ENCODE peak calls at places on chromosomes 13 and 19, in seven cellular contexts. Y is cardiac fibroblast, R is fibroblast of mammary gland, B is endodermal cell, X is NB4, W is fibroblast of lung, S is GM12864. K is an unnamed sample.

GRCh38 chr13:78437781-78438180 is 165.6 kb downstream of the POU4F1 start:
- DNase-seq in Y (no peak), R (no peak), B (no peak), X (no peak), W (no peak), S (no peak), K (no peak)

GRCh38 chr19:42267644-42268141 is 1.4 kb upstream of the CIC start:
- DNase-seq in Y (no peak), R (no peak), B (no peak), X (no peak), W (no peak), S (no peak), K (no peak)

GRCh38 chr19:11247391-11247790 is 8.0 kb downstream of the ANGPTL8 start:
- DNase-seq in Y (peak), R (peak), B (no peak), X (no peak), W (peak), S (no peak), K (no peak)

GRCh38 chr13:25420161-25420560 is 48.4 kb downstream of the ATP8A2 start:
- DNase-seq in Y (no peak), R (no peak), B (no peak), X (no peak), W (no peak), S (no peak), K (no peak)

GRCh38 chr19:41264581-41265375 is 606 bp downstream of the HNRNPUL1 start:
- DNase-seq in Y (peak), R (peak), B (peak), X (peak), W (peak), S (peak), K (peak)

GRCh38 chr13:98468929-98469328 is 108.0 kb downstream of the STK24 start:
- DNase-seq in Y (no peak), R (no peak), B (no peak), X (no peak), W (no peak), S (no peak), K (no peak)

GRCh38 chr13:110989331-110989730 is 74.5 kb upstream of the ANKRD10 start:
- DNase-seq in Y (no peak), R (peak), B (no peak), X (no peak), W (peak), S (no peak), K (no peak)

GRCh38 chr19:7355151-7355845 is 6.6 kb downstream of the ARHGEF18 start:
- DNase-seq in Y (peak), R (peak), B (no peak), X (no peak), W (peak), S (no peak), K (no peak)

GRCh38 chr19:54254195-54254906 is 2.7 kb downstream of the LILRB5 start:
- DNase-seq in Y (no peak), R (no peak), B (peak), X (no peak), W (no peak), S (no peak), K (no peak)

GRCh38 chr13:32191452-32191998 is 123.6 kb downstream of the ZAR1L start:
- DNase-seq in Y (no peak), R (no peak), B (no peak), X (no peak), W (no peak), S (no peak), K (no peak)

GRCh38 chr13:20814224-20814910 is 40.6 kb upstream of the EEF1AKMT1 start:
- DNase-seq in Y (peak), R (peak), B (no peak), X (no peak), W (peak), S (no peak), K (no peak)

GRCh38 chr19:343941-344624 is 513 bp downstream of the MIER2 start:
- DNase-seq in Y (peak), R (no peak), B (peak), X (no peak), W (peak), S (no peak), K (no peak)

GRCh38 chr13:87120476-87120875 is 550.7 kb upstream of the SLITRK5 start:
- DNase-seq in Y (no peak), R (peak), B (no peak), X (no peak), W (peak), S (no peak), K (no peak)

GRCh38 chr13:98189841-98190505 is 12.9 kb upstream of the RNF113B start:
- DNase-seq in Y (no peak), R (no peak), B (no peak), X (peak), W (no peak), S (no peak), K (no peak)

GRCh38 chr13:99316224-99316623 is 9.0 kb upstream of the GPR183 start:
- DNase-seq in Y (no peak), R (no peak), B (no peak), X (no peak), W (no peak), S (no peak), K (no peak)

GRCh38 chr13:73304442-73304841 is 245.6 kb downstream of the KLF5 start:
- DNase-seq in Y (no peak), R (no peak), B (no peak), X (no peak), W (no peak), S (no peak), K (no peak)

GRCh38 chr19:20287070-20287469 is 120.1 kb downstream of the ZNF486 start:
- DNase-seq in Y (no peak), R (no peak), B (no peak), X (no peak), W (no peak), S (no peak), K (no peak)

GRCh38 chr13:63075126-63075525 is 1659.5 kb upstream of the PCDH20 start:
- DNase-seq in Y (no peak), R (no peak), B (no peak), X (no peak), W (no peak), S (no peak), K (no peak)

GRCh38 chr19:415292-415691 is 6.3 kb upstream of the C2CD4C start:
- DNase-seq in Y (no peak), R (no peak), B (no peak), X (no peak), W (no peak), S (no peak), K (no peak)

GRCh38 chr13:63305641-63306133 is 1890.0 kb upstream of the PCDH20 start:
- DNase-seq in Y (no peak), R (no peak), B (no peak), X (no peak), W (no peak), S (no peak), K (no peak)

GRCh38 chr13:40186636-40187323 is 479.7 kb downstream of the FOXO1 start:
- DNase-seq in Y (no peak), R (no peak), B (no peak), X (no peak), W (no peak), S (no peak), K (peak)

GRCh38 chr13:30125422-30126073 is 181.8 kb downstream of the KATNAL1 start:
- DNase-seq in Y (peak), R (peak), B (no peak), X (no peak), W (peak), S (no peak), K (no peak)

GRCh38 chr13:46553886-46554855 is 1.2 kb downstream of the LRCH1 start:
- DNase-seq in Y (peak), R (peak), B (peak), X (peak), W (peak), S (no peak), K (peak)
- TF ChIP-seq CTCF in Y (peak), R (peak), B (peak), X (peak), W (peak), S (peak), K (no peak)

DNA sequence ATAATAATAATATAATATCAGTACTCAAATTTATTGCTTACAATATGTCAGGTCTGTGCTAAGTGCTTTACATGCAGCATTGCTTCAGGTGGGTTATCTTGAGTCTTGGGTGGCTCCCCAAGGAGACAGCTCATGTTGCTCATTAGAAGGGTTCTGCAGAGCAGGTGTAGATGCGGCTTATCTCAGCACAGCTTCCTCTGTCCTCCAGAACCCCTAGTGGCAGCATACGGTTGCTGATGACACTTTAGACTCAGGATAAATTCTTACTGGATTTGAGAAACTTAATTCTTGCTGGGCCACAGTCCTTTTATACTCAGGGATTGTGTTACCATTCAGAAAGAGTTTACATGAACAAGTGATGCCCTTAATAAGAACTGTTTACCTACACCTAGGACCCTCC is 8.9 kb downstream of the COG3 start:
- DNase-seq in Y (no peak), R (no peak), B (peak), X (peak), W (no peak), S (no peak), K (peak)
- TF ChIP-seq CTCF in Y (peak), R (no peak), B (peak), X (peak), W (no peak), S (peak), K (peak)

GRCh38 chr19:1849999-1850398 is 1.7 kb upstream of the REXO1 start:
- DNase-seq in Y (no peak), R (no peak), B (no peak), X (no peak), W (no peak), S (no peak), K (no peak)

GRCh38 chr19:1852729-1853128 is 4.4 kb upstream of the REXO1 start:
- DNase-seq in Y (no peak), R (no peak), B (no peak), X (no peak), W (no peak), S (no peak), K (no peak)

GRCh38 chr19:1852294-1852646 is 4.0 kb upstream of the REXO1 start:
- DNase-seq in Y (no peak), R (no peak), B (no peak), X (no peak), W (no peak), S (no peak), K (peak)

GRCh38 chr19:1851581-1852293 is 3.5 kb upstream of the REXO1 start:
- DNase-seq in Y (no peak), R (no peak), B (no peak), X (no peak), W (no peak), S (no peak), K (peak)

GRCh38 chr19:1850809-1851544 is 2.7 kb upstream of the REXO1 start:
- DNase-seq in Y (no peak), R (no peak), B (peak), X (no peak), W (no peak), S (no peak), K (no peak)
- TF ChIP-seq CTCF in Y (peak), R (peak), B (peak), X (no peak), W (no peak), S (peak), K (no peak)

DNA sequence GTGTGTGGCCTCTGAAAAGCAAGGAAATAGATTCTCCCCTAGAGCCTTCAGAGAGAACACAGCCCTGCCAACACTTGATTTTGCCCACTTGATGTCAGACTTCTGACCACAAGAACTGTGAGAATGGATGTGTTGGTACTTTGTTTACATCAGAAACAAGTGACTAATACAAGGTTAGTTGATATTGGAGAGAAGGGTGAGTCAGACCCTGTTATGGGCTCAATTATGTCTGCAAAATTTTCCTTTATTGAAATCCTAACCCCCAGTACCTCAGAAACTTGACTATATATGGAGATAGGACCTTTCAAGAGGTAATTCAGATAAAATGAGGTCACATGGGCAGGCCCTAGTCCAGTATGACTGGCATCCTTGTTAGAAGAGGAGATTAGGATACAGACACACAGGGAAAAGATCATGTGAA is 226.7 kb downstream of the RFC3 start:
- DNase-seq in Y (peak), R (peak), B (no peak), X (no peak), W (peak), S (no peak), K (no peak)
- TF ChIP-seq CTCF in Y (no peak), R (no peak), B (no peak), X (no peak), W (no peak), S (no peak), K (no peak)

GRCh38 chr19:23563326-23563725 is 123.7 kb downstream of the ZNF675 start:
- DNase-seq in Y (no peak), R (no peak), B (no peak), X (no peak), W (no peak), S (no peak), K (no peak)

GRCh38 chr19:23557381-23557780 is 129.6 kb downstream of the ZNF675 start:
- DNase-seq in Y (no peak), R (no peak), B (no peak), X (no peak), W (no peak), S (no peak), K (no peak)

GRCh38 chr19:23558541-23558940 is 128.5 kb downstream of the ZNF675 start:
- DNase-seq in Y (no peak), R (no peak), B (no peak), X (no peak), W (no peak), S (no peak), K (no peak)

GRCh38 chr19:23561341-23561740 is 125.7 kb downstream of the ZNF675 start:
- DNase-seq in Y (no peak), R (no peak), B (no peak), X (no peak), W (no peak), S (no peak), K (no peak)

DNA sequence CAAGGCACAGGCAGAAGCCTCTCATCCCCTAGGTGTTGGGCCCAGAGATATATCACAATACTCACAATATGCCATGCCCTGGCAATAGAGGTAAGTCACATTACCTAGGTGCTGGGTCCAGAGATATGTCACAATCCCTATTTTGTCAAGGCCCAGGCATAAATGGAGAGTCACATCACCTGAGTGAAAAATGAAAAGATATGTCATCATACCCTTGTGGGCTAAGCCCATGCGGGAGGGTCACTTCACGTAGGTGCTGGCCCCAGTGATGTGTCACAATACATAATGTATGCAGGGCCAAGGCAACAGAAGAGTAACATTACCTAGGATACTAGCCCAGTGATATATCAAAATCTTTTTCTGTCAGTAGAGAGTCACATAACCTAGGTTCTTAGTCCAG is 127.0 kb downstream of the ZNF675 start:
- DNase-seq in Y (no peak), R (no peak), B (no peak), X (no peak), W (no peak), S (no peak), K (no peak)
- TF ChIP-seq CTCF in Y (no peak), R (no peak), B (no peak), X (no peak), W (no peak), S (no peak), K (no peak)

DNA sequence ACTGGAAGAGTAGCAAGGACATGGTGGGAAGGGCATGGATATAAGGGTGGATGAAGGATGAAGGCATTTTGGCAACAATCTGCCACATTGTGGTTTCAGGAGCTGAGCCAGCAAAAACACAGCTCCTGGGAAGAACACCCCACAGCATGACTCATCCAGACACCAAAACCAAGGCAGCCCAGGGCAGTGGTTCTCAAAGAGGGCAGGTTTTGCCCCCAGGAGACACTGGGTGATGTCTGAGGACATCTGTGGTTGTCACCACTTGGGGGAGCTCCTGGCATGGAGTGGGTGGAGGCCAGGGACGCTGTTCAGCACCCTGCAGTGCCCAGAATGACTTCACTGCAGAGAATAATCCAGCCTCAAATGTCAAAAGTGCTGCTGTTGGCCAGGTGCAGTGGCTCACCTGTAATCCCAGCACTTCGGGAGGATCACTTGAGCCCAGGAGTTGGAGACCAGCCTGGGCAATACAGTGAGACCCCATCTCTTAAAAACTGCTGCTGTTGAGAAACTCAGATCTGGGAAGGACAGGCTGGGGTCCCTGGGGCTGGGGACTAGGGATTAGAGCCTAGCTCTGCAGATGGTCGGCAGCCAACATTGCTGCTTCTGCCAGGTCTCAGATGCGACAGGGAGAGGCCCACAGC is 16.1 kb downstream of the ZFR2 start:
- DNase-seq in Y (peak), R (peak), B (peak), X (peak), W (peak), S (no peak), K (peak)
- TF ChIP-seq CTCF in Y (peak), R (peak), B (peak), X (peak), W (peak), S (peak), K (no peak)

K was measured in activated CD8-positive, alpha-beta T cell treated with anti-CD3 and anti-CD28 coated beads for 36 hours.